ENCODE peak calls at places on chromosome 11, in five cellular contexts. P is OCI-LY7; S is GM19239; Y is stromal cell of bone marrow; O is stimulated activated CD8-positive, alpha-beta memory T cell treated with anti-CD3 and anti-CD28 coated beads, Interleukin-15, amount 100 ng/mL, for 48 hours. E is an unnamed sample.

GRCh38 chr11:8006349-8006977 is 19.3 kb downstream of the EIF3F start:
- DNase-seq in P (peak; percentile 62), Y (peak; percentile 49), O (no peak), S (no peak), E (peak; percentile 58)

GRCh38 chr11:8719260-8720190 is 36.9 kb downstream of the RPL27A start:
- DNase-seq in S (no peak), O (no peak), P (no peak), Y (peak; percentile 91), E (no peak)

GRCh38 chr11:125175896-125176575 is 11.5 kb downstream of the PKNOX2 start:
- DNase-seq in Y (no peak), O (no peak), P (no peak), S (no peak), E (no peak)

GRCh38 chr11:65776710-65777141 is 4.0 kb downstream of the AP5B1 start:
- DNase-seq in P (no peak), O (no peak), S (no peak), Y (no peak), E (no peak)

GRCh38 chr11:78292109-78292803 is 103.5 kb downstream of the USP35 start:
- DNase-seq in S (no peak), Y (no peak), O (no peak), P (no peak), E (peak; percentile 96)

GRCh38 chr11:75208444-75208843 is 32.1 kb upstream of the TPBGL start:
- DNase-seq in Y (no peak), P (no peak), S (no peak), O (no peak), E (peak; percentile 87)

GRCh38 chr11:2590951-2591754 is 108.6 kb downstream of the KCNQ1OT1 start:
- DNase-seq in O (no peak), P (no peak), Y (no peak), S (peak; percentile 1), E (no peak)

GRCh38 chr11:86478348-86478747 is 103.7 kb downstream of the CCDC81 start:
- DNase-seq in P (no peak), Y (no peak), O (no peak), S (no peak), E (no peak)

GRCh38 chr11:117152066-117152465 is 8.0 kb downstream of the PAFAH1B2 start:
- DNase-seq in S (no peak), O (no peak), P (no peak), Y (no peak), E (no peak)

GRCh38 chr11:112118176-112118575 is 31.5 kb downstream of the SDHD start:
- DNase-seq in Y (no peak), P (no peak), O (peak; percentile 7), S (no peak), E (no peak)

GRCh38 chr11:17744151-17744940 is 9.8 kb downstream of the KCNC1 start:
- DNase-seq in Y (peak; percentile 13), P (no peak), O (no peak), S (no peak), E (no peak)

GRCh38 chr11:123314972-123315371 is 115.1 kb upstream of the GRAMD1B start:
- DNase-seq in O (no peak), Y (no peak), P (no peak), S (no peak), E (no peak)

GRCh38 chr11:21485011-21485410 is 707.9 kb upstream of the ANO5 start:
- DNase-seq in S (no peak), O (no peak), Y (no peak), P (no peak), E (no peak)

GRCh38 chr11:77705195-77705876 is 67.7 kb upstream of the CLNS1A start:
- DNase-seq in P (no peak), S (no peak), Y (no peak), O (peak; percentile 10), E (peak; percentile 51)

GRCh38 chr11:126405906-126406305 is 50.4 kb downstream of the ST3GAL4 start:
- DNase-seq in P (no peak), S (no peak), O (no peak), Y (no peak), E (no peak)

GRCh38 chr11:462107-462890 is 12.2 kb downstream of the PTDSS2 start:
- DNase-seq in S (no peak), O (no peak), P (no peak), Y (no peak), E (no peak)

GRCh38 chr11:66011239-66011784 is 496 bp upstream of the CST6 start:
- DNase-seq in O (no peak), S (no peak), Y (peak; percentile 22), P (no peak), E (no peak)

GRCh38 chr11:15737326-15737725 is 619.0 kb downstream of the SOX6 start:
- DNase-seq in P (no peak), O (no peak), Y (no peak), S (no peak), E (no peak)

GRCh38 chr11:134866215-134866614 is 454.2 kb upstream of the B3GAT1 start:
- DNase-seq in S (no peak), P (no peak), Y (no peak), O (no peak), E (no peak)

GRCh38 chr11:104547996-104548661 is 350.1 kb downstream of the CASP12 start:
- DNase-seq in Y (no peak), O (no peak), S (no peak), P (no peak), E (no peak)

GRCh38 chr11:10575999-10576398 is 7.5 kb upstream of the LYVE1 start:
- DNase-seq in S (no peak), Y (no peak), P (no peak), O (no peak), E (no peak)

GRCh38 chr11:394034-394857 is at the start of gene PKP3:
- DNase-seq in Y (peak; percentile 40), S (no peak), P (no peak), O (no peak), E (no peak)

GRCh38 chr11:121577106-121577505 is 124.3 kb upstream of the SORL1-AS1 start:
- DNase-seq in S (no peak), P (no peak), Y (no peak), O (no peak), E (no peak)

GRCh38 chr11:61983419-61983818 is 16.0 kb upstream of the FTH1 start:
- DNase-seq in Y (no peak), S (no peak), O (no peak), P (no peak), E (no peak)

GRCh38 chr11:75465701-75466531 is 32.9 kb upstream of the KLHL35 start:
- DNase-seq in S (no peak), P (no peak), Y (no peak), O (no peak), E (no peak)

GRCh38 chr11:111044751-111045407 is 200.6 kb upstream of the POU2AF2 start:
- DNase-seq in P (no peak), Y (no peak), S (no peak), O (no peak), E (no peak)

GRCh38 chr11:73376803-73377629 is 817 bp downstream of the RELT start:
- DNase-seq in S (peak; percentile 63), O (peak; percentile 34), Y (peak; percentile 50), P (peak; percentile 66), E (peak; percentile 84)

GRCh38 chr11:75547617-75548054 is 14.4 kb upstream of the SERPINH1 start:
- DNase-seq in P (peak; percentile 41), S (peak; percentile 61), O (no peak), Y (no peak), E (peak; percentile 47)

GRCh38 chr11:13928566-13929251 is 33.8 kb upstream of the SPON1 start:
- DNase-seq in P (peak; percentile 84), O (no peak), S (no peak), Y (peak; percentile 68), E (peak; percentile 83)

GRCh38 chr11:2923446-2924375 is 5.5 kb downstream of the PHLDA2 start:
- DNase-seq in O (no peak), P (no peak), S (no peak), Y (no peak), E (no peak)

GRCh38 chr11:2688381-2689231 is 11.2 kb downstream of the KCNQ1OT1 start:
- DNase-seq in O (no peak), Y (no peak), S (no peak), P (no peak), E (no peak)

GRCh38 chr11:64322925-64323260 is 5.0 kb downstream of the PRDX5 start:
- DNase-seq in Y (no peak), S (no peak), P (no peak), O (no peak), E (no peak)

GRCh38 chr11:4960877-4961276 is 5.4 kb upstream of the OR51A2 start:
- DNase-seq in S (no peak), Y (no peak), O (no peak), P (no peak), E (no peak)

GRCh38 chr11:44911031-44911814 is 39.5 kb downstream of the TP53I11 start:
- DNase-seq in Y (peak; percentile 66), P (peak; percentile 85), S (peak; percentile 76), O (peak; percentile 51), E (peak; percentile 77)

GRCh38 chr11:72782081-72782920 is 11.5 kb downstream of the STARD10 start:
- DNase-seq in S (no peak), P (peak; percentile 18), O (no peak), Y (no peak), E (no peak)

GRCh38 chr11:126862664-126863247 is 137.8 kb downstream of the KIRREL3 start:
- DNase-seq in Y (no peak), O (no peak), P (no peak), S (no peak), E (no peak)

GRCh38 chr11:14578551-14578956 is 58.4 kb upstream of the PSMA1 start:
- DNase-seq in Y (no peak), O (peak; percentile 29), P (peak; percentile 80), S (peak; percentile 36), E (peak; percentile 88)

GRCh38 chr11:88801484-88802123 is 264.2 kb downstream of the GRM5 start:
- DNase-seq in S (no peak), Y (no peak), O (no peak), P (no peak), E (no peak)

E was measured in KBM-7.